ENCODE peak calls at places on chromosome 1, in eight cellular contexts. L, A, C, J, Q, D, K and V are unnamed samples.

GRCh38 chr1:61043010-61043820 is 39.1 kb upstream of the NFIA start:
- DNase-seq in A (peak; percentile 85), K (peak; percentile 76), L (peak; percentile 32), D (peak; percentile 91), Q (peak; percentile 87), J (peak; percentile 98), C (peak; percentile 76), V (peak; percentile 48)

GRCh38 chr1:76278711-76279386 is 204.3 kb downstream of the ST6GALNAC3 start:
- DNase-seq in C (no peak), D (no peak), K (no peak), L (no peak), A (no peak), Q (no peak), J (no peak), V (peak; percentile 54)

GRCh38 chr1:155136728-155137127 is 1.1 kb downstream of the SLC50A1 start:
- DNase-seq in L (no peak), J (no peak), A (no peak), Q (peak; percentile 38), K (no peak), C (no peak), D (no peak), V (peak; percentile 63)

GRCh38 chr1:30705673-30706072 is 17.7 kb downstream of the MATN1 start:
- DNase-seq in A (no peak), K (no peak), C (no peak), J (no peak), L (no peak), Q (no peak), D (no peak), V (no peak)

GRCh38 chr1:235649722-235650163 is at the start of gene GNG4:
- DNase-seq in J (no peak), Q (no peak), C (no peak), K (no peak), D (no peak), L (peak; percentile 66), A (no peak), V (no peak)

GRCh38 chr1:219792337-219793021 is 135.9 kb downstream of the SLC30A10 start:
- DNase-seq in C (no peak), Q (no peak), D (no peak), L (no peak), K (no peak), A (peak; percentile 80), J (no peak), V (no peak)

GRCh38 chr1:41357451-41358151 is 3.6 kb upstream of the FOXO6 start:
- DNase-seq in D (peak; percentile 48), J (peak; percentile 51), A (no peak), C (no peak), K (no peak), Q (no peak), L (no peak), V (no peak)

GRCh38 chr1:234962340-234962989 is 166.2 kb downstream of the TOMM20 start:
- DNase-seq in J (peak; percentile 84), D (no peak), L (no peak), C (no peak), K (no peak), Q (peak; percentile 32), A (peak; percentile 99), V (peak; percentile 73)

GRCh38 chr1:17168480-17168878 is 36.4 kb upstream of the PADI1 start:
- DNase-seq in K (no peak), Q (no peak), J (no peak), L (no peak), A (peak; percentile 84), D (no peak), C (no peak), V (no peak)

GRCh38 chr1:110056776-110057175 is 13.7 kb downstream of the ALX3 start:
- DNase-seq in D (no peak), A (peak; percentile 95), J (peak; percentile 35), K (no peak), Q (no peak), L (no peak), C (peak; percentile 30), V (no peak)

GRCh38 chr1:110058591-110058990 is 11.9 kb downstream of the ALX3 start:
- DNase-seq in D (no peak), K (no peak), L (no peak), J (no peak), C (no peak), A (peak; percentile 55), Q (no peak), V (no peak)

GRCh38 chr1:110055493-110056283 is 14.8 kb downstream of the ALX3 start:
- DNase-seq in J (peak; percentile 38), K (no peak), D (no peak), L (no peak), C (no peak), Q (no peak), A (peak; percentile 71), V (no peak)

GRCh38 chr1:110057963-110058518 is 12.4 kb downstream of the ALX3 start:
- DNase-seq in K (no peak), Q (no peak), A (peak; percentile 40), L (no peak), C (no peak), D (no peak), J (peak; percentile 67), V (no peak)

GRCh38 chr1:110056284-110056680 is 14.2 kb downstream of the ALX3 start:
- DNase-seq in C (no peak), D (no peak), A (peak; percentile 79), L (no peak), K (no peak), Q (no peak), J (no peak), V (no peak)
- H3K36me3 ChIP-seq in C (peaks cover 7% of the 10 kb centered on the region), D (peaks cover 69% of the 10 kb centered on the region), A (peaks cover 23% of the 10 kb centered on the region), L (peaks cover 1% of the 10 kb centered on the region), K (peaks cover 49% of the 10 kb centered on the region), Q (peaks cover 3% of the 10 kb centered on the region), J (peaks cover 19% of the 10 kb centered on the region), V (peaks cover 34% of the 10 kb centered on the region)

DNA sequence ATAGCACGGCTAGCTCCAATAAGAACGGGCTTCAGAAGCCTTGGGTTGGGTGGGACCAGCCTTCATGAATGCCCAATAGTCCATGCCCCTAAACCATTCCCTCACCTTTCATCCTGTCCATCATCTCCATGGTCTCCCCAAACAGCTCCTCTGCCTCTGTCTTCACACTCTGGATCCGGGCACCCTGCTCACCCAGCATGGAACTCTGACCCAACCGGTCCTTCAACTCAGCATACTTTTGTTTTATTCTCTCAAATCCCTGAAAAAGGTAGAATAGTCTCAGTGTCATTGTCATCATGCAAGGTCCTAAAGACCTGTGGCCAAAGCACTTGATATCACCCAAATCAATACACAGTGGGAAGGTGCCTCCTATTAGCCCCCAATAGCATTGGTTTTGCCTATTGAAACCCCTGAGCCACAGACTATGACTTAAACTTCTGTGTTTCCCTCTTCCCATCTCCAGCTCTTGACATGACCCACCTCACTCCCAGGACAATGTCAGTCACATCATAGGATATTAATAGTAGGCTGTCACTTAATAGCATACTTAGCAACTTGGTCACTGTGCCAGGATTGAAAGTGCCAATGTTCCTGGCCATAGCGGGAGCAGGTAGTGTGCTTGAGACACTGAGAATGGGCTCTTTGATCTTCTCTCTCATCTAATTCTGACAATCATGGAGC is 33.0 kb downstream of the CAMK1G start:
- DNase-seq in J (no peak), A (no peak), K (no peak), L (no peak), C (no peak), Q (no peak), D (no peak), V (no peak)
- H3K9me3 ChIP-seq in J (no peaks in the 10 kb centered on the region), A (no peaks in the 10 kb centered on the region), K (no peaks in the 10 kb centered on the region), L (no peaks in the 10 kb centered on the region), C (no peaks in the 10 kb centered on the region), Q (no peaks in the 10 kb centered on the region), D (no peaks in the 10 kb centered on the region), V (no peaks in the 10 kb centered on the region)

GRCh38 chr1:46524843-46525242 is 26.6 kb downstream of the KNCN start:
- DNase-seq in J (no peak), Q (no peak), A (no peak), D (no peak), L (no peak), C (no peak), K (no peak), V (no peak)
- H3K27me3 ChIP-seq in J (no peaks in the 10 kb centered on the region), Q (no peaks in the 10 kb centered on the region), A (peaks cover 11% of the 10 kb centered on the region), D (peaks cover 81% of the 10 kb centered on the region), L (no peaks in the 10 kb centered on the region), C (no peaks in the 10 kb centered on the region), K (no peaks in the 10 kb centered on the region), V (no peaks in the 10 kb centered on the region)

GRCh38 chr1:945910-946565 is 13.0 kb downstream of the NOC2L start:
- DNase-seq in D (no peak), L (no peak), Q (no peak), A (no peak), K (no peak), J (no peak), C (no peak), V (no peak)
- H3K36me3 ChIP-seq in D (peaks cover 66% of the 10 kb centered on the region), L (no peaks in the 10 kb centered on the region), Q (peaks cover 20% of the 10 kb centered on the region), A (no peaks in the 10 kb centered on the region), K (peaks cover 40% of the 10 kb centered on the region), J (peaks cover 2% of the 10 kb centered on the region), C (peaks cover 6% of the 10 kb centered on the region), V (peaks cover 8% of the 10 kb centered on the region)

GRCh38 chr1:227603327-227603726 is 40.0 kb downstream of the ZNF678 start:
- DNase-seq in A (no peak), D (no peak), K (no peak), C (no peak), J (no peak), Q (no peak), L (no peak), V (no peak)

GRCh38 chr1:227604446-227604845 is 41.1 kb downstream of the ZNF678 start:
- DNase-seq in J (no peak), Q (no peak), K (no peak), L (no peak), A (no peak), C (no peak), D (no peak), V (no peak)

GRCh38 chr1:227612658-227613057 is 49.3 kb downstream of the ZNF678 start:
- DNase-seq in C (no peak), D (no peak), J (no peak), Q (no peak), K (no peak), A (no peak), L (no peak), V (no peak)

GRCh38 chr1:227607336-227607898 is 44.1 kb downstream of the ZNF678 start:
- DNase-seq in J (no peak), K (no peak), C (no peak), A (no peak), L (no peak), Q (no peak), D (no peak), V (no peak)
- H3K9me3 ChIP-seq in J (peaks cover 7% of the 10 kb centered on the region), K (no peaks in the 10 kb centered on the region), C (peaks cover 4% of the 10 kb centered on the region), A (no peaks in the 10 kb centered on the region), L (peaks cover 9% of the 10 kb centered on the region), Q (no peaks in the 10 kb centered on the region), D (peaks cover 27% of the 10 kb centered on the region), V (peaks cover 32% of the 10 kb centered on the region)